ENCODE peak calls at places on chromosome 20, in four cellular contexts. B is adrenal gland, I is stomach, J is MM.1S. L is an unnamed sample.

GRCh38 chr20:35731469-35731788 is 10.6 kb downstream of the RBM39 start:
- DNase-seq in B (no peak), I (no peak), J (no peak), L (no peak)

GRCh38 chr20:953742-954141 is 37.6 kb upstream of the ANGPT4 start:
- DNase-seq in B (no peak), I (no peak), J (no peak), L (no peak)

GRCh38 chr20:325889-326644 is 715 bp downstream of the SOX12 start:
- DNase-seq in J (peak), I (peak), B (peak), L (peak)

GRCh38 chr20:61014486-61014885 is 237.6 kb upstream of the CDH4 start:
- DNase-seq in J (no peak), I (no peak), B (no peak), L (no peak)

GRCh38 chr20:41604002-41604401 is 14.2 kb downstream of the CHD6 start:
- DNase-seq in B (no peak), I (no peak), J (no peak), L (no peak)

GRCh38 chr20:59010995-59011873 is 4.2 kb upstream of the CTSZ start:
- DNase-seq in J (no peak), I (peak), B (no peak), L (no peak)

GRCh38 chr20:13119583-13119982 is 101.5 kb upstream of the ISM1 start:
- DNase-seq in I (no peak), J (peak), B (peak), L (peak)

GRCh38 chr20:40945754-40946451 is 82.7 kb upstream of the TOP1 start:
- DNase-seq in J (no peak), I (peak), B (peak), L (peak)

GRCh38 chr20:22833851-22834250 is 201.3 kb upstream of the SSTR4 start:
- DNase-seq in J (no peak), I (no peak), B (no peak), L (no peak)

GRCh38 chr20:53884859-53885654 is 185.3 kb downstream of the BCAS1 start:
- DNase-seq in B (no peak), J (no peak), I (no peak), L (no peak)

GRCh38 chr20:15916623-15917022 is 656.6 kb downstream of the KIF16B start:
- DNase-seq in B (no peak), J (no peak), I (no peak), L (no peak)

GRCh38 chr20:31414381-31414780 is 8.4 kb upstream of the DEFB121 start:
- DNase-seq in I (no peak), J (no peak), B (no peak), L (no peak)

GRCh38 chr20:38152175-38153010 is 12.7 kb downstream of the TGM2 start:
- DNase-seq in B (peak), I (peak), J (no peak), L (peak)

GRCh38 chr20:37932919-37933318 is 30.0 kb downstream of the VSTM2L start:
- DNase-seq in J (no peak), I (no peak), B (no peak), L (no peak)

GRCh38 chr20:47605673-47606413 is 104.2 kb downstream of the NCOA3 start:
- DNase-seq in I (no peak), B (no peak), J (no peak), L (no peak)

GRCh38 chr20:64109831-64110391 is 2.5 kb upstream of the NPBWR2 start:
- DNase-seq in J (no peak), I (peak), B (no peak), L (no peak)

GRCh38 chr20:25865715-25866656 is 169.3 kb upstream of the ZNF337 start:
- DNase-seq in B (peak), J (peak), I (peak), L (peak)

GRCh38 chr20:20450461-20451027 is 82.6 kb downstream of the INSM1 start:
- DNase-seq in I (peak), B (no peak), J (no peak), L (no peak)

GRCh38 chr20:3222635-3223600 is 13.6 kb downstream of the ITPA start:
- DNase-seq in I (no peak), B (no peak), J (no peak), L (peak)

GRCh38 chr20:1130849-1131248 is 12.4 kb downstream of the PSMF1 start:
- DNase-seq in J (no peak), I (no peak), B (no peak), L (no peak)

GRCh38 chr20:47686545-47686944 is 98.7 kb downstream of the SULF2 start:
- DNase-seq in J (no peak), B (peak), I (no peak), L (no peak)

GRCh38 chr20:17327185-17327780 is 100.4 kb downstream of the PCSK2 start:
- DNase-seq in B (no peak), J (no peak), I (no peak), L (peak)

GRCh38 chr20:25470045-25470444 is 62.6 kb downstream of the GINS1 start:
- DNase-seq in J (peak), B (no peak), I (peak), L (peak)

GRCh38 chr20:17799575-17799974 is 99.8 kb downstream of the BANF2 start:
- DNase-seq in I (no peak), B (no peak), J (no peak), L (no peak)

GRCh38 chr20:64119681-64120341 is 12.4 kb upstream of the NPBWR2 start:
- DNase-seq in B (peak), J (no peak), I (no peak), L (no peak)

GRCh38 chr20:62306440-62307187 is 3.8 kb downstream of the ADRM1 start:
- DNase-seq in J (no peak), B (no peak), I (no peak), L (no peak)

GRCh38 chr20:31570735-31571617 is 34.1 kb upstream of the ID1 start:
- DNase-seq in I (no peak), J (no peak), B (no peak), L (no peak)

GRCh38 chr20:38168791-38169589 is 3.9 kb upstream of the TGM2 start:
- DNase-seq in B (no peak), J (no peak), I (peak), L (no peak)

GRCh38 chr20:22927537-22927936 is 107.6 kb upstream of the SSTR4 start:
- DNase-seq in B (no peak), J (no peak), I (no peak), L (no peak)

GRCh38 chr20:17223553-17223952 is 3.3 kb upstream of the PCSK2 start:
- DNase-seq in I (no peak), J (no peak), B (no peak), L (no peak)

GRCh38 chr20:61120595-61121515 is 131.2 kb upstream of the CDH4 start:
- DNase-seq in J (peak), B (peak), I (no peak), L (peak)

GRCh38 chr20:46377532-46377931 is 28.9 kb downstream of the ELMO2 start:
- DNase-seq in B (no peak), I (no peak), J (no peak), L (no peak)

GRCh38 chr20:32144898-32145662 is 35.6 kb downstream of the TM9SF4 start:
- DNase-seq in I (no peak), B (no peak), J (no peak), L (no peak)

GRCh38 chr20:38172344-38172743 is 7.3 kb upstream of the TGM2 start:
- DNase-seq in J (no peak), I (no peak), B (no peak), L (no peak)

GRCh38 chr20:9500121-9500911 is 14.1 kb upstream of the LAMP5 start:
- DNase-seq in J (peak), B (no peak), I (no peak), L (no peak)

GRCh38 chr20:8744228-8744844 is 324.6 kb upstream of the PLCB4 start:
- DNase-seq in I (no peak), B (no peak), J (no peak), L (no peak)

GRCh38 chr20:57332105-57333089 is 2.8 kb downstream of the SPO11 start:
- DNase-seq in J (peak), B (no peak), I (no peak), L (no peak)
- TF ChIP-seq CTCF in J (peak), B (no peak), I (no peak), L (peak)

DNA sequence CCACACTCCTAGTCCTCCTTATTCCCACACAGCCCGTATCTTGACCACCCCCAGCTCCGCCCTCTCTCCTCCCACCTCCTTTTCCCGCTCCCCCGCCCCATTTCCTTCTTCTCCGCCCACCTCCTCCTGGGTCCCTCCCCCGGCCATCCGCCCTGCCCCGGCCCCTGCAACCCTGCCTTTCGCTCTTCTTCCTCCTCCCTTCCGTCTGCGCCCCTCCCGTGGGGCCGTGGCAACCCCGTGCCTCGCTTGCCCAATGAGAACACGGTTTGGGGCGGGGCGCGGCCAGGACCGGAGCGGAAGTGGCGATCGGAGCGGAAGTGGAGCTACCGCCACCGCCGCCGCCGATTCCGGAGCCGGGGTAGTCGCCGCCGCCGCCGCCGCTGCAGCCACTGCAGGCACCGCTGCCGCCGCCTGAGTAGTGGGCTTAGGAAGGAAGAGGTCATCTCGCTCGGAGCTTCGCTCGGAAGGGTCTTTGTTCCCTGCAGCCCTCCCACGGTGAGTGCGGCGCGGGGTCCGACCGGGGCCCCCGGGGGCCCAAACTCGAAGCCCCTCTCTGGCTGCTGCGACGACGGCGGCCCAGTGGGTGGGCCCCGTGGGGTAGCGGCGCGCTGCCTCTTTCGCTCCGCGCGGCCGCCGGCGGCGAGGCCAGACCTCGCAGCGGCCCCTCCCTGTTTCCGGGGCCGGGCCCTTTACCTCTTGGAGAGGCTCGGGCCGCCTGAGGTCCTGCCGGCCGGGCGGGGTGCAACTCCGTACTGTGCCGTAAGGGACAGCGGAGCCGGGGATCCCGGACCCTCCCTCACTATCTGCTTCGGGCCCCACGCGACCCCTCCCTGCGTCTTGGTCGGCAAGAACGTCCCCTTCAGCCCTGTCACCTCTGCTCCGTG is at the start of gene YWHAB:
- DNase-seq in B (peak), J (peak), I (peak), L (peak)
- TF ChIP-seq CTCF in B (peak), J (peak), I (no peak), L (no peak)

GRCh38 chr20:50141018-50141675 is 12.4 kb downstream of the PEDS1 start:
- DNase-seq in I (no peak), B (no peak), J (no peak), L (no peak)

GRCh38 chr20:50136822-50137599 is 16.5 kb downstream of the PEDS1 start:
- DNase-seq in J (no peak), B (no peak), I (no peak), L (no peak)

GRCh38 chr20:50140339-50140859 is 13.1 kb downstream of the PEDS1 start:
- DNase-seq in J (no peak), B (no peak), I (no peak), L (no peak)

GRCh38 chr20:50138120-50138478 is 15.4 kb downstream of the PEDS1 start:
- DNase-seq in B (peak), I (no peak), J (no peak), L (no peak)

GRCh38 chr20:50138479-50139393 is 14.8 kb downstream of the PEDS1 start:
- DNase-seq in B (peak), I (no peak), J (no peak), L (no peak)
- TF ChIP-seq CTCF in B (peak), I (no peak), J (no peak), L (no peak)

DNA sequence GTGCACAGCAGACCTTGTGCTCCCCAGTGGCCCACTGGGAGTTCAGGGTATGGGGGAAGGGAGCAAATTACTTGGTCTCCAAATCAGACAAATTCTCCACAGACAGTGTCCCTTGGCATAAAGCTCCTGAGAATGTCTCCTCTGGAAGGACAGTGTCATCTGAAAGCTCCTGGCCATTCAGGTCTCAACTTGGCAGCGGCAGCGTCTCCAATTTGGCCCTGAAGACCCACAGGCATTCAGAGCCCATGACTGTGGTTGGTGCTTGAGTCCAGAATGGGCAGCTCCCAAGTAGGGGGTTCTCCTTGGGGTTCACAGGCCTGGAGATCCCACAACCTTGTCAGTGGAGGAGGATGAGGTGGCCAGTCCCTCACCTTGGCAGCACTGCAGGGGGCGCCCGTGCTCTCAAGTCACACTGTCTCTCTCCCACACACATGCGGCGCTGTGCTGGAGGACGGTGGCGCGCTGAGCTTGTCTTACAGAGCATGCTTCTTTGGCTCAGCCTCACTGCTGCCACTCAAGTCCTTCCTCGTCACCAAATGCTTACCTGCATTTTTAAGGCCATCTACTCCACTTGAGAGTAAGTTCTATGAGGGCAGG is 20.7 kb downstream of the DYNLRB1 start:
- DNase-seq in B (peak), I (peak), J (peak), L (peak)
- TF ChIP-seq CTCF in B (peak), I (no peak), J (peak), L (peak)

DNA sequence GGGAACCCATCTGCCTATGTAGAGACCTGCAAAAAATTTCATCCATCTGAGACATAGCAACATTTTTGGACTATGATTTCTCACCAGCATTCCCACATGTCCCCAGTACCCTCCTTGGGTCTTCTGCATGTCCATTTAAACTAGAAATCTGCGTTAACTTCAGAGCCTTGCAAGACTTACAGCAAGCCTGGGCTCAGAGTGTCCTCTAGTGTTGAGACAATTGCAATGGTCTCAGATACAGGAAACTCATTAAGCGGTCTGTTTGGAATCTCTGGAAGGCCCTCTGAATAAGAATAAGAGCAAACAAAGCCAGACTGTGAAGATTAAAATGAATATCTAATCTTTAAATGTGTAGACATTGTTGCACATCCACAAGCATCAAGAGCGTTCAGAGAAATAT is 20.5 kb upstream of the PI3 start:
- DNase-seq in I (no peak), B (no peak), J (no peak), L (no peak)
- TF ChIP-seq CTCF in I (no peak), B (no peak), J (no peak), L (no peak)

L was measured in nephron progenitor cell.